ENCODE peak calls at places on chromosomes 4 and X, in eight cellular contexts. N, S, X, Q, V, E, G and J are unnamed samples.

GRCh38 chrX:20802036-20802435 is 535.3 kb upstream of the RPS6KA3 start:
- DNase-seq in E (no peak), X (no peak), N (peak), G (no peak), S (no peak), Q (no peak), V (no peak), J (no peak)

GRCh38 chrX:154486396-154487207 is at the start of gene UBL4A:
- DNase-seq in S (peak), G (peak), Q (peak), V (peak), N (peak), X (no peak), E (peak), J (peak)

GRCh38 chrX:129523076-129524055 is at the start of gene SMARCA1:
- DNase-seq in Q (peak), X (no peak), E (no peak), G (no peak), N (peak), V (peak), S (no peak), J (peak)

GRCh38 chrX:71537743-71538142 is 4.8 kb downstream of the OGT start:
- DNase-seq in V (no peak), N (no peak), X (no peak), E (no peak), S (no peak), Q (no peak), G (no peak), J (no peak)

GRCh38 chrX:150902434-150903109 is 4.1 kb upstream of the CD99L2 start:
- DNase-seq in S (no peak), V (no peak), X (no peak), E (no peak), G (no peak), Q (no peak), N (no peak), J (no peak)

GRCh38 chr4:88146891-88147290 is 11.5 kb downstream of the ABCG2 start:
- DNase-seq in Q (no peak), X (no peak), S (no peak), V (no peak), N (no peak), E (no peak), G (no peak), J (no peak)

GRCh38 chr4:128337863-128338262 is 50.2 kb upstream of the PGRMC2 start:
- DNase-seq in X (no peak), G (no peak), V (no peak), S (no peak), N (no peak), Q (no peak), E (no peak), J (no peak)

GRCh38 chr4:188030401-188030800 is 34.8 kb downstream of the ZFP42 start:
- DNase-seq in V (no peak), X (no peak), G (no peak), E (no peak), Q (no peak), S (no peak), N (no peak), J (no peak)

GRCh38 chr4:123649644-123650356 is 253.2 kb downstream of the SPRY1 start:
- DNase-seq in V (peak), S (peak), E (no peak), X (peak), N (peak), G (no peak), Q (no peak), J (no peak)

GRCh38 chr4:19776021-19776459 is 475.7 kb upstream of the SLIT2 start:
- DNase-seq in X (no peak), E (no peak), G (no peak), V (no peak), S (peak), N (peak), Q (peak), J (no peak)

GRCh38 chr4:8762356-8762755 is 109.3 kb downstream of the HMX1 start:
- DNase-seq in Q (no peak), E (no peak), G (no peak), N (no peak), V (no peak), X (no peak), S (no peak), J (no peak)

GRCh38 chrX:77493677-77494553 is 46.7 kb downstream of the FGF16 start:
- DNase-seq in X (peak), G (no peak), V (peak), Q (peak), S (no peak), E (no peak), N (peak), J (no peak)

GRCh38 chr4:100017627-100018310 is 67.7 kb upstream of the H2AZ1 start:
- DNase-seq in E (no peak), S (peak), G (no peak), N (no peak), Q (no peak), V (no peak), X (no peak), J (no peak)

GRCh38 chr4:24949970-24950369 is 37.1 kb upstream of the CCDC149 start:
- DNase-seq in E (no peak), V (no peak), X (no peak), S (no peak), N (no peak), Q (peak), G (no peak), J (no peak)

GRCh38 chr4:92634891-92635290 is 331.1 kb downstream of the GRID2 start:
- DNase-seq in X (no peak), V (no peak), N (no peak), Q (no peak), E (no peak), G (peak), S (no peak), J (no peak)

GRCh38 chr4:148109216-148109615 is 333.0 kb downstream of the NR3C2 start:
- DNase-seq in Q (no peak), G (no peak), S (no peak), N (no peak), V (no peak), X (no peak), E (no peak), J (no peak)

GRCh38 chrX:103533428-103534216 is 14.3 kb upstream of the RAB40A start:
- DNase-seq in E (peak), V (peak), N (peak), S (peak), Q (peak), X (peak), G (peak), J (peak)

GRCh38 chr4:182384496-182385155 is 141.4 kb downstream of the TENM3 start:
- DNase-seq in V (no peak), G (no peak), Q (no peak), E (no peak), N (no peak), S (no peak), X (no peak), J (no peak)